ENCODE peak calls at places on chromosome 4, in six cellular contexts. I is neuronal stem cell, F is IMR-90, M is H9, A is H1, G is mesenchymal stem cell. V is an unnamed sample.

GRCh38 chr4:181896609-181897008 is 346.6 kb upstream of the TENM3 start:
- DNase-seq in M (no peak), A (no peak), I (no peak), G (no peak), F (no peak), V (peak; percentile 13)

GRCh38 chr4:93870876-93871458 is 42.4 kb downstream of the ATOH1 start:
- DNase-seq in A (no peak), G (no peak), I (no peak), F (no peak), M (no peak), V (no peak)

GRCh38 chr4:8330821-8331566 is 61.4 kb downstream of the HTRA3 start:
- DNase-seq in I (no peak), M (no peak), G (no peak), A (no peak), F (no peak), V (no peak)

GRCh38 chr4:47531241-47531953 is 46.3 kb downstream of the ATP10D start:
- DNase-seq in A (no peak), M (no peak), G (peak; percentile 83), F (peak; percentile 90), I (peak; percentile 21), V (peak; percentile 35)

GRCh38 chr4:24473309-24473721 is 111.0 kb downstream of the DHX15 start:
- DNase-seq in A (no peak), I (peak; percentile 12), M (no peak), F (peak; percentile 27), G (peak; percentile 36), V (peak; percentile 10)

GRCh38 chr4:186931519-186931918 is 207.9 kb upstream of the FAT1 start:
- DNase-seq in G (peak; percentile 49), F (peak; percentile 70), I (no peak), A (no peak), M (no peak), V (no peak)

GRCh38 chr4:3877236-3877635 is 111.1 kb downstream of the ADRA2C start:
- DNase-seq in A (no peak), F (no peak), M (no peak), G (no peak), I (no peak), V (no peak)

GRCh38 chr4:47031713-47032404 is 492 bp downstream of the GABRB1 start:
- DNase-seq in A (no peak), F (no peak), M (no peak), I (no peak), G (no peak), V (no peak)

GRCh38 chr4:19982556-19982955 is 269.1 kb upstream of the SLIT2 start:
- DNase-seq in F (peak; percentile 89), G (peak; percentile 79), I (no peak), A (no peak), M (no peak), V (peak; percentile 22)

GRCh38 chr4:15702941-15703403 is at the start of gene BST1:
- DNase-seq in F (peak; percentile 50), M (peak; percentile 55), G (no peak), A (no peak), I (no peak), V (peak; percentile 27)

GRCh38 chr4:155559915-155560314 is 106.7 kb upstream of the GUCY1A1 start:
- DNase-seq in A (no peak), F (peak; percentile 74), M (no peak), I (no peak), G (peak; percentile 76), V (no peak)

GRCh38 chr4:137961051-137961438 is 281.1 kb downstream of the SLC7A11 start:
- DNase-seq in I (no peak), A (no peak), G (peak; percentile 87), F (no peak), M (no peak), V (no peak)

GRCh38 chr4:30863031-30863430 is 142.9 kb downstream of the PCDH7 start:
- DNase-seq in G (no peak), M (no peak), A (no peak), I (no peak), F (peak; percentile 77), V (no peak)

GRCh38 chr4:53816561-53816960 is 225.3 kb upstream of the LNX1 start:
- DNase-seq in I (no peak), G (peak; percentile 43), A (no peak), M (no peak), F (peak; percentile 25), V (no peak)

GRCh38 chr4:47668810-47669408 is 169.0 kb downstream of the CORIN start:
- DNase-seq in I (peak; percentile 17), A (no peak), M (no peak), G (peak; percentile 52), F (peak; percentile 65), V (peak; percentile 75)

GRCh38 chr4:177596035-177596434 is 153.8 kb upstream of the AGA start:
- DNase-seq in F (peak; percentile 85), A (peak; percentile 25), M (peak; percentile 84), I (no peak), G (peak; percentile 85), V (peak; percentile 88)

GRCh38 chr4:153042757-153043156 is 106.6 kb downstream of the FHDC1 start:
- DNase-seq in F (no peak), G (no peak), I (no peak), M (no peak), A (no peak), V (no peak)

GRCh38 chr4:109729155-109729562 is 711 bp downstream of the PLA2G12A start:
- DNase-seq in A (no peak), I (no peak), G (peak; percentile 33), M (no peak), F (peak; percentile 7), V (peak; percentile 9)

GRCh38 chr4:185845966-185846365 is 34.0 kb upstream of the SORBS2 start:
- DNase-seq in F (no peak), A (no peak), I (no peak), G (no peak), M (no peak), V (no peak)

GRCh38 chr4:1246901-1247810 is 1.8 kb downstream of the CTBP1 start:
- DNase-seq in I (no peak), A (no peak), G (no peak), F (no peak), M (peak; percentile 27), V (peak; percentile 32)

GRCh38 chr4:54232151-54232688 is 3.1 kb downstream of the PDGFRA start:
- DNase-seq in M (no peak), G (peak; percentile 37), F (no peak), A (no peak), I (peak; percentile 24), V (no peak)

GRCh38 chr4:54363037-54363436 is 133.9 kb downstream of the PDGFRA start:
- DNase-seq in M (no peak), I (no peak), A (no peak), F (no peak), G (no peak), V (peak; percentile 8)

GRCh38 chr4:186570193-186570996 is 15.0 kb upstream of the MTNR1A start:
- DNase-seq in F (peak; percentile 79), M (no peak), A (no peak), G (peak; percentile 14), I (no peak), V (peak; percentile 21)

GRCh38 chr4:81988178-81988577 is 385.6 kb downstream of the HNRNPD start:
- DNase-seq in F (no peak), G (no peak), I (no peak), A (no peak), M (no peak), V (no peak)

GRCh38 chr4:633976-634598 is 8.7 kb downstream of the PDE6B start:
- DNase-seq in G (no peak), M (peak; percentile 28), A (no peak), I (no peak), F (no peak), V (no peak)

GRCh38 chr4:151960449-151961246 is 199.8 kb upstream of the GATB start:
- DNase-seq in G (no peak), M (no peak), I (no peak), A (no peak), F (no peak), V (no peak)

GRCh38 chr4:169660929-169661328 is 40.6 kb downstream of the CLCN3 start:
- DNase-seq in A (no peak), I (no peak), F (no peak), G (no peak), M (no peak), V (no peak)

GRCh38 chr4:69881173-69881773 is 21.3 kb upstream of the SULT1E1 start:
- DNase-seq in F (peak; percentile 44), M (peak; percentile 26), I (peak; percentile 6), A (no peak), G (peak; percentile 44), V (peak; percentile 70)

GRCh38 chr4:82833696-82834313 is 35.2 kb upstream of the SCD5 start:
- DNase-seq in A (no peak), M (no peak), G (peak; percentile 89), I (no peak), F (peak; percentile 94), V (peak; percentile 55)

GRCh38 chr4:2304877-2305561 is 43.1 kb upstream of the MXD4 start:
- DNase-seq in I (no peak), F (no peak), A (no peak), G (no peak), M (no peak), V (no peak)

GRCh38 chr4:2304321-2304876 is 42.5 kb upstream of the MXD4 start:
- DNase-seq in G (no peak), M (no peak), F (no peak), A (no peak), I (no peak), V (no peak)

GRCh38 chr4:2302387-2303119 is 40.6 kb upstream of the MXD4 start:
- DNase-seq in A (no peak), G (no peak), M (no peak), I (no peak), F (no peak), V (no peak)

GRCh38 chr4:2303121-2303685 is 41.3 kb upstream of the MXD4 start:
- DNase-seq in G (no peak), F (no peak), A (no peak), I (no peak), M (no peak), V (no peak)

GRCh38 chr4:2303686-2304320 is 41.9 kb upstream of the MXD4 start:
- DNase-seq in M (no peak), A (no peak), F (no peak), G (no peak), I (no peak), V (no peak)
- H3K14ac ChIP-seq in M (no peak overlapping the region), A (no peak overlapping the region), F (no peak overlapping the region), G (no peak overlapping the region), I (no peak overlapping the region), V (no peak overlapping the region)

GRCh38 chr4:75912968-75913367 is 10.7 kb upstream of the PPEF2 start:
- DNase-seq in F (no peak), I (no peak), G (no peak), A (no peak), M (no peak), V (no peak)
- H3K14ac ChIP-seq in F (no peak overlapping the region), I (no peak overlapping the region), G (no peak overlapping the region), A (no peak overlapping the region), M (no peak overlapping the region), V (no peak overlapping the region)

GRCh38 chr4:48904101-48904500 is 2.5 kb downstream of the OCIAD2 start:
- DNase-seq in I (no peak), G (no peak), M (no peak), A (no peak), F (no peak), V (peak; percentile 75)
- H3K14ac ChIP-seq in I (no peak overlapping the region), G (no peak overlapping the region), M (no peak overlapping the region), A (no peak overlapping the region), F (no peak overlapping the region), V (no peak overlapping the region)

DNA sequence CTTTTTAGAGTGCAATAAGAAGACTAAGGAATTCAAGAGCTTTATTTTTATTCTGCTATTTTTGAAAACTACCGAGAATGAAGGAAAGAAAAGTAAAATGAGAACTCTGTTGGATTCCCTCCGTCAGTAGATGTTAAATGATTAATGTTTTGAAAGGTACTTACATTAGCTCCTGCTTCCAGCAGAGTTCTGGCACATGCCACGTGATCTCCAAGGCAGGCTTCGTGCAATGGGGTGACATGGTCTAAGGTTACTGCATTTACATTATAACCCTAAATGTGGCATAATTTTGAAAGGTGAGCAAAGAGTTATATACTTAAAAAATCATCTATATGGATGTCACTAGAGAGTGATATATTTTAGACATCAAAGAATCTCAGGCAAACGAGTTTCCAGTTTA is 26.8 kb upstream of the SPATA4 start:
- DNase-seq in G (no peak), I (no peak), F (no peak), A (no peak), M (no peak), V (no peak)
- H3K14ac ChIP-seq in G (no peak overlapping the region), I (no peak overlapping the region), F (no peak overlapping the region), A (no peak overlapping the region), M (no peak overlapping the region), V (no peak overlapping the region)